ENCODE peak calls at places on chromosomes 16 and 17, in four cellular contexts. Q is astrocyte of the spinal cord, K is upper lobe of right lung, V is fibroblast of lung. G is an unnamed sample.

GRCh38 chr16:48526058-48526957 is 83.7 kb downstream of the N4BP1 start:
- DNase-seq in V (peak; percentile 8), K (peak; percentile 43), Q (no peak), G (no peak)

GRCh38 chr16:1530349-1530882 is 3.0 kb upstream of the TMEM204 start:
- DNase-seq in Q (no peak), V (no peak), K (no peak), G (no peak)

GRCh38 chr17:52154466-52154865 is 4.0 kb downstream of the CA10 start:
- DNase-seq in Q (no peak), K (no peak), V (no peak), G (no peak)

GRCh38 chr16:89257757-89258465 is 40.4 kb downstream of the ZNF778 start:
- DNase-seq in Q (no peak), K (no peak), V (no peak), G (no peak)

GRCh38 chr17:55769625-55770000 is 18.8 kb downstream of the PCTP start:
- DNase-seq in Q (peak; percentile 47), K (no peak), V (peak; percentile 38), G (peak; percentile 59)

GRCh38 chr17:72725432-72726068 is 366.9 kb downstream of the SLC39A11 start:
- DNase-seq in K (peak; percentile 78), Q (peak; percentile 70), V (peak; percentile 55), G (no peak)

GRCh38 chr17:14316131-14316854 is 15.4 kb downstream of the HS3ST3B1 start:
- DNase-seq in Q (peak; percentile 10), V (no peak), K (no peak), G (no peak)

GRCh38 chr16:47426806-47427205 is 34.1 kb downstream of the ITFG1 start:
- DNase-seq in K (no peak), V (no peak), Q (no peak), G (no peak)

GRCh38 chr16:88535857-88536222 is 34.4 kb upstream of the ZC3H18 start:
- DNase-seq in Q (no peak), V (no peak), K (no peak), G (no peak)

GRCh38 chr17:68457168-68457538 is at the start of gene WIPI1:
- DNase-seq in K (no peak), Q (no peak), V (no peak), G (no peak)

GRCh38 chr16:55494994-55495421 is 13.9 kb upstream of the LPCAT2 start:
- DNase-seq in K (no peak), V (peak; percentile 95), Q (peak; percentile 91), G (peak; percentile 98)

GRCh38 chr16:60073376-60073775 is 1339.3 kb upstream of the GOT2 start:
- DNase-seq in K (no peak), Q (peak; percentile 13), V (peak; percentile 50), G (no peak)

GRCh38 chr16:3202903-3203539 is 15.0 kb downstream of the OR1F1 start:
- DNase-seq in Q (no peak), V (no peak), K (no peak), G (no peak)

GRCh38 chr17:7022791-7023571 is at the start of gene BCL6B:
- DNase-seq in V (no peak), K (peak; percentile 71), Q (no peak), G (no peak)

GRCh38 chr17:30790279-30790678 is 34.2 kb downstream of the CRLF3 start:
- DNase-seq in Q (no peak), V (no peak), K (no peak), G (no peak)

GRCh38 chr17:82789051-82789592 is 37.3 kb downstream of the TBCD start:
- DNase-seq in Q (no peak), K (no peak), V (no peak), G (no peak)

GRCh38 chr16:64718481-64718880 is 403.4 kb downstream of the CDH11 start:
- DNase-seq in K (no peak), Q (no peak), V (no peak), G (no peak)

GRCh38 chr16:73064227-73064995 is 16.5 kb upstream of the ZFHX3 start:
- DNase-seq in K (no peak), V (peak; percentile 90), Q (peak; percentile 68), G (peak; percentile 51)

GRCh38 chr16:20023190-20023589 is 50.5 kb downstream of the GPR139 start:
- DNase-seq in V (peak; percentile 10), Q (peak; percentile 6), K (no peak), G (no peak)

GRCh38 chr16:64893386-64893785 is 228.5 kb downstream of the CDH11 start:
- DNase-seq in K (no peak), V (peak; percentile 27), Q (no peak), G (no peak)

GRCh38 chr16:54194008-54194731 is 92.4 kb downstream of the IRX3 start:
- DNase-seq in V (peak; percentile 47), K (peak; percentile 89), Q (peak; percentile 60), G (no peak)

GRCh38 chr16:13376174-13376573 is 474.8 kb downstream of the SHISA9 start:
- DNase-seq in Q (no peak), K (no peak), V (no peak), G (no peak)

GRCh38 chr16:24700549-24701392 is 28.7 kb upstream of the TNRC6A start:
- DNase-seq in V (peak; percentile 99), K (no peak), Q (peak; percentile 98), G (peak; percentile 94)

GRCh38 chr16:19240494-19240893 is 45.0 kb upstream of the CLEC19A start:
- DNase-seq in K (no peak), V (no peak), Q (no peak), G (no peak)

GRCh38 chr17:58317421-58318064 is 11.1 kb downstream of the TSPOAP1 start:
- DNase-seq in V (peak; percentile 81), Q (peak; percentile 33), K (peak; percentile 60), G (peak; percentile 17)

GRCh38 chr16:52557236-52557635 is 10.3 kb upstream of the TOX3 start:
- DNase-seq in Q (no peak), K (no peak), V (no peak), G (no peak)

GRCh38 chr16:87324411-87325275 is 7.5 kb upstream of the C16orf95 start:
- DNase-seq in Q (no peak), V (peak; percentile 10), K (no peak), G (no peak)

GRCh38 chr17:67608691-67609090 is 109.0 kb upstream of the NOL11 start:
- DNase-seq in V (peak; percentile 66), K (no peak), Q (peak; percentile 67), G (peak; percentile 54)

DNA sequence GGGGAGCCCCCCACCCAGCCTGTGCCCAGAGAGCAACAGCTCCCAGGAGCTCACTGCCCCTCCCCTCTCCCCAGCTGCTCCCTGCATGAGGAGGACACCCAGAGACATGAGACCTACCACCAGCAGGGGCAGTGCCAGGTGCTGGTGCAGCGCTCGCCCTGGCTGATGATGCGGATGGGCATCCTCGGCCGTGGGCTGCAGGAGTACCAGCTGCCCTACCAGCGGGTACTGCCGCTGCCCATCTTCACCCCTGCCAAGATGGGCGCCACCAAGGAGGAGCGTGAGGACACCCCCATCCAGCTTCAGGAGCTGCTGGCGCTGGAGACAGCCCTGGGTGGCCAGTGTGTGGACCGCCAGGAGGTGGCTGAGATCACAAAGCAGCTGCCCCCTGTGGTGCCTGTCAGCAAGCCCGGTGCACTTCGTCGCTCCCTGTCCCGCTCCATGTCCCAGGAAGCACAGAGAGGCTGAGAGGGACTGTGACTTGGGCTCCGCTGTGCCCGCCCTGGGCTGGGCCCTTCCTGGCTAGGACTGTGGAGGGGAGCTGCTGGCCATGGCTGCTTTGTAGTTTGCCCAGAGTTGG is 583 bp downstream of the TCAP start:
- DNase-seq in Q (no peak), K (no peak), V (no peak), G (no peak)
- TF ChIP-seq CTCF in Q (no peak), K (no peak), V (no peak), G (peak; percentile 21)

GRCh38 chr16:68733570-68733969 is 3.5 kb upstream of the CDH1 start:
- DNase-seq in K (no peak), Q (no peak), V (no peak), G (no peak)

GRCh38 chr16:68728558-68728957 is 8.5 kb upstream of the CDH1 start:
- DNase-seq in Q (no peak), K (no peak), V (no peak), G (no peak)

GRCh38 chr16:68732068-68732680 is 4.9 kb upstream of the CDH1 start:
- DNase-seq in Q (peak; percentile 3), K (peak; percentile 89), V (peak; percentile 36), G (no peak)

GRCh38 chr16:68732741-68733399 is 4.2 kb upstream of the CDH1 start:
- DNase-seq in K (no peak), V (no peak), Q (no peak), G (no peak)

DNA sequence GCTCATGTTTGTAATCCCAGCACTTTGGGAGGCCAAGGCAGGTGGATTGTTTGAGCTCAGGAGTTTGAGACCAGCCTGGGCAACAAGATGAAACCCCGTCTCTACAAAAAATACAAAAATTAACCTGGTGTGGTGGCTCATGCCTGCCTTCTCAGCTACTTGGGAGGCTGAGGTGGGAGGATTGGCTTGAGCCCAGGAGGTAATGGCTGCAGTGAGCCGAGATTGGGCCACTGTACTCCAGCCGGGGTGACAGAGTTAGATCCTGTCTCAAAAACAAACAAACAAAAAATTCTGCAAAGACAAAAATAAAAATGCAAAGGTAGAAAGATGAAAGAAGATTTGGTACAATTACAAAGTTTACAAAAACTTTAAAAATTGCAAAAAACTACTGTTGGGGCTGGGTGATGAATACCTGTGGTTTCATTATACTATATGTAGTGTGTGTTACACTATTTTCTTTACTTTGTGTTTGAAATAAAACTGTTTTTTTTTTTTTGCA is 5.5 kb upstream of the CDH1 start:
- DNase-seq in K (no peak), Q (no peak), V (no peak), G (no peak)
- H3K4me3 ChIP-seq in K (no peak overlapping the region), Q (no peak overlapping the region), V (no peak overlapping the region), G (no peak overlapping the region)

GRCh38 chr16:70648606-70649005 is 2.2 kb downstream of the IL34 start:
- DNase-seq in K (no peak), V (no peak), Q (no peak), G (no peak)

GRCh38 chr16:70642633-70643032 is 3.7 kb upstream of the IL34 start:
- DNase-seq in V (no peak), K (no peak), Q (no peak), G (no peak)

GRCh38 chr16:70646260-70647241 is at the start of gene IL34:
- DNase-seq in Q (no peak), K (no peak), V (peak; percentile 30), G (no peak)

GRCh38 chr16:70647461-70648359 is 1.4 kb downstream of the IL34 start:
- DNase-seq in V (peak; percentile 15), K (no peak), Q (no peak), G (no peak)

GRCh38 chr16:70644763-70645597 is 1.4 kb upstream of the IL34 start:
- DNase-seq in Q (no peak), V (no peak), K (no peak), G (no peak)
- TF ChIP-seq CTCF in Q (no peak), V (no peak), K (no peak), G (no peak)

GRCh38 chr17:15350777-15351486 is 9.5 kb upstream of the TEKT3 start:
- DNase-seq in K (no peak), V (no peak), Q (no peak), G (no peak)

GRCh38 chr17:15354256-15354655 is 12.9 kb upstream of the TEKT3 start:
- DNase-seq in V (no peak), Q (no peak), K (no peak), G (no peak)

GRCh38 chr17:15351487-15351840 is 10.1 kb upstream of the TEKT3 start:
- DNase-seq in K (no peak), V (no peak), Q (no peak), G (no peak)

GRCh38 chr17:15349119-15349518 is 7.7 kb upstream of the TEKT3 start:
- DNase-seq in Q (no peak), V (no peak), K (no peak), G (no peak)

DNA sequence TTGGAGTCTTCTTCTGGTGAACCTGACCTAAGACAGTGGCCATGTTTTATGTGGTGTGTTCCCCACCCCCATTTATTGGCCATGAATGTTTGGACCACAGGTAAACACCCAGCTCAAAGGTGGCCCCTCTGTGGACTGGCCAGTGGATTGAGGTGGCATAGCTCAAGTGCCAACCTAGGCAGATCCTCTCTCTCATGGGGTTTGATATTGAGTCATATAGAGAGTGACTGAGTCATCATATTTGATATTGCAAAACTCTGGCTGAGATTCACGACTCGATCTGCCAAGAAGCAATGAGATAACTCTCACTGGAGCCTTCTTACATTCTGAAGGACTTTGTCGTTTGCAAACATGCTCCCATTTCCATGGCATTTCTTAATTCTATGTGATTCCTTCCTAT is 10.5 kb upstream of the TEKT3 start:
- DNase-seq in K (no peak), V (peak; percentile 72), Q (peak; percentile 37), G (peak; percentile 63)
- H3K4me3 ChIP-seq in K (no peak overlapping the region), V (no peak overlapping the region), Q (no peak overlapping the region), G (no peak overlapping the region)